ENCODE peak calls at places on chromosomes 13 and 19, in nine cellular contexts. O is NCI-H774; V is ELR; W is COR-L47; I is LHCN-M2; J is heart right ventricle; F is stimulated activated CD8-positive, alpha-beta memory T cell treated with anti-CD3 and anti-CD28 coated beads, Interleukin-7, amount 100 ng/mL, for 24 hours; A is activated T-cell treated with anti-CD3 and anti-CD28 coated beads for 4 hours; D is hepatocyte. E is an unnamed sample.

GRCh38 chr19:50870417-50871089 is 2.7 kb upstream of the KLK2 start:
- DNase-seq in V (no peak), W (no peak), F (no peak), D (no peak), A (no peak), I (peak), J (no peak), O (peak), E (no peak)

GRCh38 chr19:10871711-10872550 is 578 bp downstream of the CARM1 start:
- DNase-seq in I (no peak), D (peak), A (peak), W (no peak), F (no peak), J (peak), O (no peak), V (peak), E (no peak)

GRCh38 chr13:43664700-43665191 is 122.0 kb downstream of the ENOX1 start:
- DNase-seq in A (no peak), O (no peak), W (no peak), V (peak), F (no peak), D (peak), J (no peak), I (peak), E (no peak)

GRCh38 chr13:25727776-25728175 is 324.0 kb downstream of the SHISA2 start:
- DNase-seq in J (no peak), D (no peak), A (no peak), F (no peak), O (no peak), W (no peak), V (no peak), I (no peak), E (no peak)

GRCh38 chr13:71866173-71867091 is 572 bp downstream of the DACH1 start:
- DNase-seq in A (no peak), J (peak), I (no peak), V (peak), W (peak), F (no peak), D (peak), O (no peak), E (no peak)

GRCh38 chr13:43475135-43475534 is 311.6 kb downstream of the ENOX1 start:
- DNase-seq in W (no peak), D (no peak), J (no peak), V (no peak), A (no peak), I (no peak), O (no peak), F (no peak), E (no peak)

GRCh38 chr19:45917421-45918091 is 3.0 kb upstream of the NANOS2 start:
- DNase-seq in D (no peak), A (no peak), V (no peak), W (no peak), O (no peak), J (no peak), F (no peak), I (no peak), E (no peak)

GRCh38 chr19:39858541-39858940 is 12.4 kb upstream of the FBL start:
- DNase-seq in J (no peak), F (no peak), I (no peak), W (no peak), V (peak), D (peak), A (no peak), O (no peak), E (no peak)

E was measured in omental fat pad.